ENCODE peak calls at places on chromosomes 13 and 19, in eight cellular contexts. Q is WTC11; E is renal cortical epithelial cell; C is cardiac septum; B is nephron progenitor cell; G is stimulated activated CD4-positive, alpha-beta T cell treated with anti-CD3 and anti-CD28 coated beads, TNF-alpha, amount 100 ng/mL, for 24 hours; A is tibial artery; O is naive thymus-derived CD4-positive, alpha-beta T cell. L is an unnamed sample.

GRCh38 chr19:39160523-39160861 is 34.9 kb downstream of the PAK4 start:
- DNase-seq in O (no peak), Q (no peak), G (no peak), C (no peak), A (no peak), E (no peak), B (no peak), L (no peak)

GRCh38 chr19:29596885-29597525 is 9.1 kb upstream of the POP4 start:
- DNase-seq in E (peak), Q (no peak), A (no peak), C (no peak), G (no peak), B (peak), O (no peak), L (no peak)

GRCh38 chr13:101085551-101085950 is 330.8 kb downstream of the NALCN start:
- DNase-seq in E (no peak), B (no peak), G (no peak), C (no peak), O (no peak), A (no peak), Q (no peak), L (no peak)

GRCh38 chr13:110563463-110563774 is 1.9 kb upstream of the RAB20 start:
- DNase-seq in G (no peak), E (no peak), O (no peak), C (no peak), Q (no peak), B (no peak), A (no peak), L (no peak)

GRCh38 chr13:25816239-25816638 is 235.6 kb downstream of the SHISA2 start:
- DNase-seq in Q (no peak), A (no peak), E (no peak), G (no peak), C (no peak), B (no peak), O (no peak), L (no peak)

GRCh38 chr13:96822900-96823299 is 171.4 kb downstream of the OXGR1 start:
- DNase-seq in B (peak), O (no peak), G (no peak), A (no peak), C (no peak), E (no peak), Q (peak), L (peak)

GRCh38 chr19:8161135-8161646 is 11.8 kb upstream of the FBN3 start:
- DNase-seq in B (no peak), E (peak), A (no peak), O (no peak), C (no peak), G (no peak), Q (peak), L (peak)

GRCh38 chr19:1373534-1374249 is 10.0 kb upstream of the NDUFS7 start:
- DNase-seq in G (no peak), Q (no peak), O (no peak), C (peak), A (no peak), E (no peak), B (no peak), L (peak)

GRCh38 chr19:55075366-55075998 is at the start of gene EPS8L1:
- DNase-seq in E (peak), Q (peak), G (no peak), C (no peak), A (no peak), O (no peak), B (peak), L (no peak)

GRCh38 chr13:84980571-84980970 is 818.6 kb downstream of the SLITRK6 start:
- DNase-seq in C (no peak), O (no peak), A (no peak), B (no peak), E (no peak), Q (no peak), G (no peak), L (no peak)

GRCh38 chr13:27293051-27293691 is 22.5 kb downstream of the RASL11A start:
- DNase-seq in O (no peak), Q (no peak), E (no peak), G (no peak), A (no peak), C (no peak), B (no peak), L (no peak)

GRCh38 chr13:50421457-50422130 is 406.4 kb downstream of the KCNRG start:
- DNase-seq in C (no peak), A (no peak), G (no peak), B (no peak), O (no peak), Q (no peak), E (peak), L (no peak)

GRCh38 chr19:48094843-48095203 is 15.8 kb downstream of the PLA2G4C start:
- DNase-seq in C (no peak), O (no peak), Q (no peak), A (no peak), B (no peak), E (no peak), G (no peak), L (no peak)

GRCh38 chr13:41858783-41859182 is 102.1 kb downstream of the VWA8 start:
- DNase-seq in G (no peak), A (no peak), O (no peak), B (no peak), C (no peak), E (no peak), Q (no peak), L (no peak)

GRCh38 chr19:48203227-48203793 is 32.8 kb downstream of the ZSWIM9 start:
- DNase-seq in E (no peak), B (no peak), O (no peak), G (no peak), Q (no peak), C (no peak), A (no peak), L (no peak)

GRCh38 chr13:31957772-31958171 is 73.8 kb upstream of the FRY start:
- DNase-seq in B (no peak), O (no peak), C (no peak), E (no peak), Q (no peak), A (no peak), G (no peak), L (no peak)

GRCh38 chr19:2613507-2614295 is 88.8 kb downstream of the GNG7 start:
- DNase-seq in E (peak), A (peak), B (peak), G (no peak), Q (peak), O (peak), C (peak), L (peak)

GRCh38 chr13:82096256-82096655 is 1755.3 kb upstream of the SPRY2 start:
- DNase-seq in Q (no peak), A (no peak), B (no peak), C (no peak), G (no peak), O (no peak), E (no peak), L (no peak)

GRCh38 chr13:88623150-88623549 is 952.0 kb downstream of the SLITRK5 start:
- DNase-seq in B (no peak), A (no peak), Q (no peak), G (no peak), E (no peak), O (no peak), C (no peak), L (no peak)

GRCh38 chr13:38265135-38265497 is 84.5 kb upstream of the UFM1 start:
- DNase-seq in Q (no peak), E (peak), B (no peak), G (no peak), C (no peak), O (no peak), A (no peak), L (peak)

L was measured in BE2C.